ENCODE peak calls at places on chromosomes 6 and 20, in five cellular contexts. X is CD8-positive, alpha-beta memory T cell; G is nephron progenitor cell; Y is activated gamma-delta T cell; S is cerebellar cortex. D is an unnamed sample.

GRCh38 chr20:58374906-58375760 is 13.9 kb upstream of the VAPB start:
- DNase-seq in S (no peak), Y (no peak), G (peak), X (no peak), D (no peak)

GRCh38 chr6:108872001-108872974 is 24.1 kb downstream of the ARMC2 start:
- DNase-seq in G (no peak), Y (no peak), X (peak), S (peak), D (no peak)

GRCh38 chr6:118781897-118782296 is 112.1 kb upstream of the ASF1A start:
- DNase-seq in S (no peak), G (no peak), Y (no peak), X (no peak), D (no peak)

GRCh38 chr6:69763763-69764162 is 33.0 kb downstream of the LMBRD1 start:
- DNase-seq in S (no peak), Y (no peak), G (no peak), X (no peak), D (no peak)

GRCh38 chr6:166595949-166596348 is 9.5 kb upstream of the RAMACL start:
- DNase-seq in Y (no peak), S (no peak), X (no peak), G (no peak), D (no peak)

GRCh38 chr6:7773322-7773721 is 47.4 kb downstream of the BMP6 start:
- DNase-seq in G (no peak), S (no peak), X (no peak), Y (no peak), D (no peak)

GRCh38 chr6:63663147-63663877 is 27.7 kb downstream of the PHF3 start:
- DNase-seq in Y (no peak), G (no peak), X (no peak), S (no peak), D (no peak)

GRCh38 chr6:7758456-7758855 is 32.6 kb downstream of the BMP6 start:
- DNase-seq in G (no peak), X (no peak), S (no peak), Y (no peak), D (no peak)

D was measured in activated T-helper 2 cell treated with anti-CD3 and anti-CD28 coated beads, Interferon-gamma antibody, Interleukin-2, Interleukin-4, amounts not matched to agents 10 μg/mL and 5 μg/mL and 100 μg/mL, durations not matched to agents 14 hours and 24 hours and 36 hours.